ENCODE peak calls at places on chromosome 2, in five cellular contexts. P is NCI-H524, U is caudate nucleus, S is GM10248, C is pulmonary artery endothelial cell. M is an unnamed sample.

GRCh38 chr2:196143641-196144236 is 27.6 kb downstream of the STK17B start:
- DNase-seq in S (no peak), U (no peak), C (no peak), P (no peak), M (no peak)

GRCh38 chr2:39991298-39991697 is 212.2 kb upstream of the THUMPD2 start:
- DNase-seq in C (no peak), U (no peak), P (no peak), S (no peak), M (no peak)

GRCh38 chr2:19359456-19359855 is 1.0 kb upstream of the OSR1 start:
- DNase-seq in P (no peak), C (no peak), U (no peak), S (no peak), M (no peak)

GRCh38 chr2:191376981-191377629 is 131.9 kb downstream of the MYO1B start:
- DNase-seq in U (no peak), S (no peak), C (peak), P (no peak), M (no peak)

GRCh38 chr2:79994161-79994560 is 310.4 kb downstream of the LRRTM1 start:
- DNase-seq in U (no peak), S (no peak), C (no peak), P (no peak), M (no peak)

GRCh38 chr2:176129013-176129796 is at the start of gene HOXD8:
- DNase-seq in S (no peak), P (peak), C (no peak), U (no peak), M (no peak)

GRCh38 chr2:240340361-240340761 is 95.1 kb upstream of the GPC1 start:
- DNase-seq in S (no peak), C (no peak), U (no peak), P (no peak), M (no peak)

GRCh38 chr2:175003875-175004729 is 1.1 kb downstream of the CHN1 start:
- DNase-seq in U (no peak), P (peak), C (no peak), S (no peak), M (no peak)

GRCh38 chr2:234415706-234416105 is 81.2 kb downstream of the ARL4C start:
- DNase-seq in U (no peak), P (no peak), C (no peak), S (no peak), M (no peak)

GRCh38 chr2:119753041-119753929 is 6.4 kb upstream of the PTPN4 start:
- DNase-seq in S (peak), P (peak), C (peak), U (no peak), M (peak)

GRCh38 chr2:11652141-11652540 is 17.9 kb downstream of the NTSR2 start:
- DNase-seq in C (no peak), P (no peak), S (no peak), U (no peak), M (no peak)

GRCh38 chr2:238928520-238929241 is 80.8 kb downstream of the TWIST2 start:
- DNase-seq in S (no peak), P (no peak), C (no peak), U (no peak), M (no peak)

GRCh38 chr2:25207078-25207545 is 38.7 kb upstream of the POMC start:
- DNase-seq in S (no peak), P (no peak), C (no peak), U (no peak), M (no peak)

GRCh38 chr2:80490964-80491363 is 186.4 kb upstream of the LRRTM1 start:
- DNase-seq in C (no peak), U (no peak), P (no peak), S (no peak), M (no peak)

GRCh38 chr2:174051741-174052638 is 86.8 kb upstream of the SP3 start:
- DNase-seq in S (no peak), P (no peak), C (no peak), U (no peak), M (no peak)

GRCh38 chr2:119415630-119416029 is 16.0 kb upstream of the TMEM37 start:
- DNase-seq in S (no peak), U (no peak), C (no peak), P (no peak), M (no peak)

GRCh38 chr2:102142829-102143449 is 393 bp downstream of the IL1R1 start:
- DNase-seq in C (no peak), P (no peak), S (no peak), U (no peak), M (no peak)

GRCh38 chr2:69549421-69549820 is 94.1 kb downstream of the AAK1 start:
- DNase-seq in P (no peak), S (no peak), U (no peak), C (peak), M (no peak)

GRCh38 chr2:40700211-40700954 is 248.5 kb upstream of the SLC8A1 start:
- DNase-seq in U (no peak), C (no peak), S (no peak), P (no peak), M (no peak)

GRCh38 chr2:86396304-86396785 is 44.8 kb upstream of the KDM3A start:
- DNase-seq in C (no peak), S (no peak), U (no peak), P (peak), M (peak)

GRCh38 chr2:47771211-47771610 is 11.7 kb upstream of the MSH6 start:
- DNase-seq in U (no peak), P (no peak), S (no peak), C (peak), M (no peak)

GRCh38 chr2:26805241-26805676 is 19.4 kb downstream of the CENPA start:
- DNase-seq in C (no peak), S (no peak), P (no peak), U (no peak), M (no peak)

GRCh38 chr2:192286093-192286701 is 91.5 kb upstream of the TMEFF2 start:
- DNase-seq in P (peak), U (no peak), S (no peak), C (peak), M (peak)

GRCh38 chr2:241965931-241966412 is 96.4 kb downstream of the RTP5 start:
- DNase-seq in C (peak), U (no peak), P (no peak), S (peak), M (no peak)

GRCh38 chr2:98134138-98134537 is 47.2 kb downstream of the VWA3B start:
- DNase-seq in U (no peak), S (peak), C (no peak), P (no peak), M (no peak)

GRCh38 chr2:163592954-163593622 is 142.7 kb downstream of the FIGN start:
- DNase-seq in U (no peak), P (no peak), C (no peak), S (no peak), M (no peak)

GRCh38 chr2:10345813-10346212 is 43.1 kb downstream of the HPCAL1 start:
- DNase-seq in U (no peak), C (no peak), S (no peak), P (no peak), M (no peak)

GRCh38 chr2:12606472-12607000 is 110.2 kb upstream of the TRIB2 start:
- DNase-seq in C (no peak), U (no peak), P (no peak), S (no peak), M (no peak)

GRCh38 chr2:98730053-98730850 is 680 bp downstream of the MGAT4A start:
- DNase-seq in C (no peak), P (peak), U (no peak), S (no peak), M (peak)

GRCh38 chr2:141331127-141331526 is 799.7 kb downstream of the LRP1B start:
- DNase-seq in C (no peak), P (no peak), S (no peak), U (no peak), M (no peak)

GRCh38 chr2:7881456-7881855 is 800.4 kb upstream of the ID2 start:
- DNase-seq in U (no peak), C (no peak), P (no peak), S (no peak), M (no peak)

GRCh38 chr2:187853413-187853812 is 299.2 kb upstream of the TFPI start:
- DNase-seq in P (no peak), C (no peak), U (no peak), S (no peak), M (no peak)

GRCh38 chr2:206701952-206702630 is 16.1 kb downstream of the DYTN start:
- DNase-seq in C (no peak), S (no peak), U (no peak), P (no peak), M (no peak)

GRCh38 chr2:151695778-151696177 is 38.5 kb downstream of the NEB start:
- DNase-seq in S (no peak), C (no peak), P (no peak), U (no peak), M (no peak)

GRCh38 chr2:177929662-177930522 is 142.7 kb downstream of the PDE11A start:
- DNase-seq in P (no peak), S (no peak), C (no peak), U (no peak), M (no peak)

GRCh38 chr2:161239416-161240109 is 68.7 kb upstream of the PSMD14 start:
- DNase-seq in S (no peak), C (no peak), P (no peak), U (no peak), M (no peak)

GRCh38 chr2:239502430-239503221 is 101.8 kb upstream of the HDAC4 start:
- DNase-seq in C (no peak), P (no peak), S (no peak), U (no peak), M (no peak)

GRCh38 chr2:55139305-55139704 is 89.1 kb upstream of the RTN4 start:
- DNase-seq in U (no peak), C (no peak), P (no peak), S (no peak), M (no peak)

M was measured in WERI-Rb-1.